ENCODE peak calls at places on chromosome 22, in six cellular contexts. C, Y, F, A, W and H are unnamed samples.

GRCh38 chr22:42365942-42366660 is 66.1 kb downstream of the NFAM1 start:
- DNase-seq in C (no peak), Y (no peak), F (no peak), A (no peak), W (no peak), H (no peak)

GRCh38 chr22:43241138-43241597 is 54.2 kb upstream of the TTLL12 start:
- DNase-seq in C (no peak), Y (no peak), F (no peak), A (no peak), W (no peak), H (no peak)

GRCh38 chr22:30210235-30210831 is 36.2 kb downstream of the LIF start:
- DNase-seq in C (no peak), Y (no peak), F (no peak), A (peak; percentile 59), W (peak; percentile 87), H (peak; percentile 97)

GRCh38 chr22:21589415-21589814 is 21.9 kb downstream of the UBE2L3 start:
- DNase-seq in C (no peak), Y (no peak), F (no peak), A (no peak), W (no peak), H (no peak)

GRCh38 chr22:24937114-24937513 is 9.4 kb downstream of the LHFPL7 start:
- DNase-seq in C (no peak), Y (no peak), F (no peak), A (no peak), W (peak; percentile 35), H (peak; percentile 49)

GRCh38 chr22:29748248-29748893 is 18.4 kb downstream of the ZMAT5 start:
- DNase-seq in C (no peak), Y (no peak), F (no peak), A (peak; percentile 35), W (peak; percentile 17), H (peak; percentile 42)

GRCh38 chr22:31099841-31100761 is 7.3 kb downstream of the SELENOM start:
- DNase-seq in C (no peak), Y (no peak), F (no peak), A (no peak), W (no peak), H (no peak)

GRCh38 chr22:37983860-37984791 is at the start of gene SOX10:
- DNase-seq in C (no peak), Y (no peak), F (no peak), A (peak; percentile 75), W (no peak), H (no peak)

GRCh38 chr22:34278121-34278520 is 357.8 kb upstream of the LARGE1 start:
- DNase-seq in C (no peak), Y (no peak), F (no peak), A (no peak), W (no peak), H (no peak)

GRCh38 chr22:27331526-27332281 is 469.9 kb downstream of the MN1 start:
- DNase-seq in C (peak; percentile 26), Y (no peak), F (no peak), A (peak; percentile 78), W (peak; percentile 26), H (no peak)

GRCh38 chr22:25795437-25795836 is 53.4 kb downstream of the MYO18B start:
- DNase-seq in C (no peak), Y (no peak), F (no peak), A (no peak), W (no peak), H (no peak)

GRCh38 chr22:48663297-48663696 is 1164.4 kb downstream of the BRD1 start:
- DNase-seq in C (no peak), Y (no peak), F (no peak), A (no peak), W (peak; percentile 3), H (peak; percentile 26)

GRCh38 chr22:23183107-23183698 is 2.9 kb downstream of the BCR start:
- DNase-seq in C (peak; percentile 46), Y (no peak), F (no peak), A (peak; percentile 86), W (peak; percentile 68), H (peak; percentile 49)

GRCh38 chr22:50602338-50602700 is 1.7 kb downstream of the MAPK8IP2 start:
- DNase-seq in C (no peak), Y (no peak), F (no peak), A (no peak), W (no peak), H (no peak)